ENCODE peak calls at places on chromosomes 7 and 10, in five cellular contexts. W is mesenchymal stem cell, J is H1, T is H9, H is IMR-90. S is an unnamed sample.

GRCh38 chr10:58477122-58477521 is 35.5 kb upstream of the BICC1 start:
- DNase-seq in W (no peak), J (no peak), T (peak), H (peak), S (peak)

GRCh38 chr7:140238778-140239652 is 62.2 kb upstream of the KDM7A start:
- DNase-seq in W (no peak), J (no peak), T (no peak), H (no peak), S (no peak)

GRCh38 chr7:152336754-152337368 is 98.9 kb downstream of the KMT2C start:
- DNase-seq in W (peak), J (no peak), T (peak), H (peak), S (peak)

GRCh38 chr7:15584575-15584974 is 22.8 kb upstream of the AGMO start:
- DNase-seq in W (no peak), J (no peak), T (no peak), H (no peak), S (no peak)

GRCh38 chr7:47297120-47297519 is 284.8 kb downstream of the TNS3 start:
- DNase-seq in W (no peak), J (peak), T (no peak), H (no peak), S (no peak)

GRCh38 chr10:132618158-132618924 is 80.8 kb downstream of the INPP5A start:
- DNase-seq in W (no peak), J (no peak), T (no peak), H (peak), S (no peak)

GRCh38 chr10:123558651-123559050 is 107.5 kb upstream of the GPR26 start:
- DNase-seq in W (no peak), J (no peak), T (peak), H (no peak), S (no peak)

GRCh38 chr10:101780187-101780817 is 2.9 kb downstream of the NPM3 start:
- DNase-seq in W (no peak), J (no peak), T (peak), H (no peak), S (peak)

GRCh38 chr7:94067506-94067905 is 63.4 kb upstream of the BET1 start:
- DNase-seq in W (peak), J (no peak), T (no peak), H (peak), S (no peak)

GRCh38 chr7:72343991-72344390 is 68.1 kb downstream of the CALN1 start:
- DNase-seq in W (no peak), J (peak), T (peak), H (no peak), S (peak)

GRCh38 chr7:2008936-2009540 is 223.7 kb downstream of the MAD1L1 start:
- DNase-seq in W (no peak), J (no peak), T (no peak), H (no peak), S (no peak)

GRCh38 chr7:19117081-19117869 is at the start of gene TWIST1:
- DNase-seq in W (peak), J (peak), T (peak), H (peak), S (peak)

GRCh38 chr7:33807779-33808482 is 97.4 kb upstream of the BMPER start:
- DNase-seq in W (peak), J (peak), T (peak), H (peak), S (peak)

GRCh38 chr7:55210176-55210575 is 155.0 kb upstream of the LANCL2 start:
- DNase-seq in W (no peak), J (peak), T (no peak), H (no peak), S (no peak)

GRCh38 chr10:117960345-117960744 is 86.4 kb downstream of the RAB11FIP2 start:
- DNase-seq in W (no peak), J (no peak), T (no peak), H (peak), S (no peak)

GRCh38 chr7:116327751-116328150 is 117.4 kb downstream of the TES start:
- DNase-seq in W (peak), J (no peak), T (no peak), H (peak), S (no peak)

GRCh38 chr10:118698421-118698820 is 56.3 kb downstream of the CACUL1 start:
- DNase-seq in W (peak), J (no peak), T (no peak), H (peak), S (peak)

GRCh38 chr10:89352039-89352597 is 24.3 kb downstream of the IFIT3 start:
- DNase-seq in W (peak), J (no peak), T (no peak), H (peak), S (peak)

GRCh38 chr10:77939561-77940001 is 13.0 kb upstream of the DLG5 start:
- DNase-seq in W (peak), J (no peak), T (no peak), H (peak), S (peak)

GRCh38 chr10:114545071-114545470 is 113.0 kb downstream of the ABLIM1 start:
- DNase-seq in W (no peak), J (no peak), T (no peak), H (no peak), S (no peak)

GRCh38 chr10:12980713-12981306 is 20.7 kb downstream of the CCDC3 start:
- DNase-seq in W (peak), J (no peak), T (no peak), H (no peak), S (no peak)

GRCh38 chr7:134046594-134047128 is 80.5 kb upstream of the LRGUK start:
- DNase-seq in W (no peak), J (peak), T (peak), H (no peak), S (no peak)

GRCh38 chr10:3563298-3563697 is 221.7 kb downstream of the KLF6 start:
- DNase-seq in W (no peak), J (no peak), T (no peak), H (no peak), S (no peak)

GRCh38 chr7:138608292-138608691 is 92.9 kb downstream of the SVOPL start:
- DNase-seq in W (peak), J (no peak), T (no peak), H (peak), S (no peak)

GRCh38 chr7:30805081-30805691 is 34.0 kb downstream of the MINDY4 start:
- DNase-seq in W (no peak), J (no peak), T (no peak), H (no peak), S (no peak)

GRCh38 chr7:139542308-139543151 is 19.0 kb downstream of the CLEC2L start:
- DNase-seq in W (no peak), J (no peak), T (no peak), H (no peak), S (no peak)

GRCh38 chr10:80070068-80070467 is 8.4 kb upstream of the TMEM254 start:
- DNase-seq in W (no peak), J (peak), T (no peak), H (no peak), S (no peak)

GRCh38 chr7:46881507-46882127 is 700.3 kb downstream of the TNS3 start:
- DNase-seq in W (no peak), J (no peak), T (peak), H (no peak), S (peak)

GRCh38 chr10:47366731-47367460 is 17.2 kb downstream of the ZNF488 start:
- DNase-seq in W (no peak), J (no peak), T (peak), H (no peak), S (no peak)

GRCh38 chr10:55283041-55283440 is 482.0 kb upstream of the PCDH15 start:
- DNase-seq in W (peak), J (no peak), T (no peak), H (no peak), S (no peak)

GRCh38 chr7:133936074-133936473 is 191.1 kb upstream of the LRGUK start:
- DNase-seq in W (peak), J (no peak), T (no peak), H (peak), S (no peak)

GRCh38 chr7:139752600-139752999 is 25.2 kb downstream of the HIPK2 start:
- DNase-seq in W (peak), J (no peak), T (no peak), H (no peak), S (no peak)

GRCh38 chr10:114336823-114337509 is 67.3 kb downstream of the AFAP1L2 start:
- DNase-seq in W (no peak), J (no peak), T (no peak), H (no peak), S (no peak)

GRCh38 chr10:95286707-95287106 is 4.1 kb downstream of the PDLIM1 start:
- DNase-seq in W (no peak), J (no peak), T (no peak), H (no peak), S (no peak)

GRCh38 chr7:42661312-42661711 is 250.6 kb downstream of the C7orf25 start:
- DNase-seq in W (peak), J (no peak), T (no peak), H (no peak), S (no peak)

GRCh38 chr10:131088619-131089018 is 222.9 kb downstream of the TCERG1L start:
- DNase-seq in W (no peak), J (peak), T (peak), H (no peak), S (peak)

GRCh38 chr7:8433477-8434289 is at the start of gene NXPH1:
- DNase-seq in W (peak), J (peak), T (peak), H (no peak), S (peak)

GRCh38 chr7:130875265-130875741 is 141.3 kb upstream of the KLF14 start:
- DNase-seq in W (peak), J (peak), T (peak), H (peak), S (peak)

GRCh38 chr10:87694011-87694794 is 34.5 kb downstream of the PAPSS2 start:
- DNase-seq in W (no peak), J (no peak), T (no peak), H (peak), S (no peak)

DNA sequence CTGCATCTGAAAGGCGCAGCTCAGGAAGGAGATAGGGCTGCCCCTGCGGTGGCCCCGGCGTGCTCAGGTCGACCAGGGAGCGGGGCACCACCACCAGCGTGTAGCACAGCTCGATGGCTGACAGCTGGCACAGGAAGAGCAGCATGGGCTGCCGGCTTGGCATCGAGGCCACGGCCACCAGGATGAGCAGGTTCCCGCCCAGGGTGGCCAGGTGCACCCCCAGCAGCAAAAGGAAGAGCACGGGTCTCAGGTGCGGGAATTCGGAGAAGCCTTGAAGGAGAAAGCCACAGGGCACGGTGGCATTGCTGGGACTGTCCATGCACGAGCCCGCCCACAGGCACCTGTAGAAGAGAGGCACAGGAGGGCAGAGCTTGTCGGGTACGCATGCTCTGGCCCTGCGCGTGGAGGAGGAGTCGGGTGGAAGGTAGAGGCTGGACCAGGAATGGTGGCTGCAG is 33.9 kb downstream of the TAS2R41 start:
- DNase-seq in W (no peak), J (no peak), T (no peak), H (no peak), S (no peak)
- H3K23ac ChIP-seq in W (peak), J (no peak), T (no peak), H (no peak), S (no peak)

GRCh38 chr7:73602721-73603651 is 21.3 kb downstream of the MLXIPL start:
- DNase-seq in W (no peak), J (no peak), T (no peak), H (no peak), S (no peak)
- H3K23ac ChIP-seq in W (no peak), J (no peak), T (no peak), H (no peak), S (no peak)

GRCh38 chr7:149790146-149790548 is 16.8 kb upstream of the ZNF467 start:
- DNase-seq in W (peak), J (peak), T (peak), H (no peak), S (peak)
- H3K23ac ChIP-seq in W (no peak), J (no peak), T (no peak), H (no peak), S (no peak)

DNA sequence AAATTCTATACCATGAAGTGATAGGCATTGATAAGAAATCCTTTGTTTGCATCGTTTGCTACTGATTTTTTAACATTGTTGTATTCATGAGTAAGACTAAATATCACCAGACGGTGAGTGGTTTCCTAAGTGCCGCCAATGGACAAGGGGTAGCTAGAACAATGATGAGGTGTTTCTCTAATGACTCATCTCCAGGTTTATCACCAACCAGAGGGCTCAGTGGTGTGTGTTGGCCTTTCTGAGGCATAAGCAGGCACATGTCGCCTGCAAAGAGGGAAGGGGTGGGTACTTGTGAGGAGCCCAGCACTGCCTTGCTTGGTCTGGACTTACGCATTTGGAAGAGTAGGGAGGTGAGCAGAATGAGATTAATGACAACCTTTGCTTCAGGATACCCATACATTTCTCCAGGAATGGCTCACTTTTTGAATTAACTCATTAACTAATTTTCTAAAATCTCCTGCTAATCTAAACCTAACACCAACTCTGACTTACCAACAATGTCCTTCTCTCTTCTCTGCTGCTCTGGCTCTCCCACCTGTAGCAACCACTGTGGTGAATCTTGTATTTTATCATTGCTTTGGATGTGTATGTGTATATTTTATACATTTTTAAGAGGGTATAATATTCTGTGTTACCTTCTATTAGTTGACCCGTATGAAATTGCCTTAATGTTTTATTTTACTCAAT is 722.6 kb downstream of the GRID1 start:
- DNase-seq in W (no peak), J (no peak), T (no peak), H (no peak), S (peak)
- H3K23ac ChIP-seq in W (no peak), J (no peak), T (no peak), H (no peak), S (no peak)

GRCh38 chr7:66920769-66921395 is at the start of gene TMEM248:
- DNase-seq in W (peak), J (peak), T (peak), H (peak), S (peak)
- H3K23ac ChIP-seq in W (peak), J (no peak), T (peak), H (peak), S (peak)

GRCh38 chr7:148715027-148715426 is 16.3 kb downstream of the CUL1 start:
- DNase-seq in W (no peak), J (no peak), T (no peak), H (no peak), S (no peak)

GRCh38 chr7:148718431-148718830 is 19.7 kb downstream of the CUL1 start:
- DNase-seq in W (no peak), J (no peak), T (no peak), H (no peak), S (no peak)

GRCh38 chr7:148719753-148720152 is 21.1 kb downstream of the CUL1 start:
- DNase-seq in W (no peak), J (no peak), T (no peak), H (no peak), S (no peak)

GRCh38 chr7:148714498-148714897 is 15.8 kb downstream of the CUL1 start:
- DNase-seq in W (no peak), J (no peak), T (no peak), H (no peak), S (no peak)

DNA sequence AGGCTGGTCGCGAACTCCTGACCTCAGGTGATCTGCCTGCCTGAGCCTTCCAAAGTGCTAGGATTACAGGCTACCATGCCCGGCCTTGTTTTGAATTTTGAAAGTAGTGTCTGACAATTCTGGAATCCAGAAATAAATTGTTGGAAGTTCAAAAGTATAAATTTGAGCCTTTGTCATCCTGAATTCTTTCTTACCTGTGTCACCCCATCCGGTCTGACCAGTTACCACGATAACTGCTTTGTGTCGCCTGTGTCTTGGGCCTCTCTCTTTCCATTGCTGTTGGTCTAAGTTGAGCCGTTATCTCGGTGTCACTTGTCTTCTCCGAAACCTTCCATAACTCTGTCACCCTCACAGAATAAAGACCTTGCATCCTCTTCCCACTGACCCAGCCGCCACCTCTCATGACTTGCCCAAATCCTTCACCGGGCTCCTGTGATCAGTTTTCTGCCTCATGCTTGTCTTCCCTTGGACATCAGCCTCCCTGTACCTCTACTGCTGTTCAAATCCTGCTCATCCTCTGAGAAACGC is 18.6 kb downstream of the CUL1 start:
- DNase-seq in W (no peak), J (no peak), T (no peak), H (no peak), S (no peak)
- H3K23ac ChIP-seq in W (no peak), J (no peak), T (no peak), H (no peak), S (no peak)

S was measured in mesendoderm.